ENCODE peak calls at places on chromosome 9, in four cellular contexts. J is heart left ventricle, V is pancreas, Z is MM.1S. I is an unnamed sample. For H3K9me3, the result is how much of the 10 kb centered on the place peaks cover.

GRCh38 chr9:7561527-7561926 is 238.1 kb downstream of the DMAC1 start:
- DNase-seq in J (no peak), V (peak), Z (no peak), I (no peak)

GRCh38 chr9:23375511-23375910 is 450.5 kb downstream of the ELAVL2 start:
- DNase-seq in J (no peak), V (no peak), Z (no peak), I (no peak)

GRCh38 chr9:26524225-26524624 is 368.4 kb downstream of the CAAP1 start:
- DNase-seq in J (peak), V (peak), Z (no peak), I (no peak)

GRCh38 chr9:78566948-78567675 is 270.2 kb downstream of the PSAT1 start:
- DNase-seq in J (no peak), V (no peak), Z (no peak), I (no peak)

GRCh38 chr9:128072144-128073021 is 4.4 kb downstream of the SLC25A25 start:
- DNase-seq in J (peak), V (no peak), Z (peak), I (no peak)

GRCh38 chr9:101419863-101420262 is 15.7 kb downstream of the ALDOB start:
- DNase-seq in J (no peak), V (no peak), Z (no peak), I (no peak)

GRCh38 chr9:27094640-27095039 is 14.4 kb upstream of the TEK start:
- DNase-seq in J (no peak), V (no peak), Z (no peak), I (no peak)

GRCh38 chr9:8653855-8654254 is 854.3 kb upstream of the DMAC1 start:
- DNase-seq in J (no peak), V (no peak), Z (no peak), I (no peak)

GRCh38 chr9:7129391-7129790 is 371.6 kb downstream of the KDM4C start:
- DNase-seq in J (no peak), V (no peak), Z (no peak), I (no peak)

GRCh38 chr9:137267933-137268355 is 9.6 kb upstream of the TOR4A start:
- DNase-seq in J (peak), V (no peak), Z (no peak), I (no peak)

DNA sequence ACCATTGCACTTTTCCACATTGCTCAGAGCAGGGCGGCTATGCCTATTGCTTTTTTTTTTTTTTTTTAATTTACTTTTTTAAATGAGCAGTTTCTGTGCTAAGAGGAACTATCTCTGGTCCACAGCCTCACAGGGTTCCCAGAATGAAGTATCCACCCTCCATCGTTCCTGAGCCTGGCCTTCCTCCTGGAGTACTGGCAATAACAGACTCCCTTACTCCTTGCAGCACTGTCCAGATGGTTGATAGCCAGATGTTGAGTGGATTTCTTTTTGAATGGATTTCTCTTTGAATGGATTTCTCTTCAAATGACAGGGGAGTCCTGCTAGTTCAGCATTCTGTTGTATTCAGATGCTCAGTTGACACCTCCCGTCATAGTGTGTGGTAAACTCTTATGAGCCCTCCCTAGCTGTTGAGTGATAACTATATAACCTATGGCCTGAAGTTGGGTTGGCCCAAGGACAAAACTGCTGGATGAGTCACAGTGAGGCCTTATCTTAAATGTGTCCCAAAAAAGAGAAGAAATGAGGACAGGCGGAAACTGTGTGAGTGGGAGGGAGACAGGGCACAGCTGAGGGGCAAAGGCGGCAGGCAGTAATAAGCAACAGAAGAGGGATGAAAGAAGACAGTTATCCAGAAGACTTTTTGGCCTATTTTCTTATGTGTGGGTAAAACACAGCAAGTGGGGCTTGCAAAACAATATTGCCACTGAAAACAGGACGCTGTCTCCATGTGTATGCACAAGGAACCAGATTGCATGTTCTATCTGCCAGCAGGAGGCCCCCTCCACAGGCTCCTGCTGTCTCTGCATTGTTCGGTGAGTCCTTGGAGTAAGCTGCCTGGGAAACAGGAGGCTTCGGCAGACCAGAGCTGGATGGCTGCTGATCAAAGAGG is 209.5 kb upstream of the S1PR3 start:
- DNase-seq in J (peak), V (no peak), Z (no peak), I (no peak)
- TF ChIP-seq CTCF in J (peak), V (no peak), Z (no peak), I (no peak)

GRCh38 chr9:134455951-134456739 is 129.9 kb downstream of the RXRA start:
- DNase-seq in J (peak), V (no peak), Z (no peak), I (peak)
- H3K27ac ChIP-seq in J (peak), V (peak), Z (no peak), I (peak)

GRCh38 chr9:123848447-123849085 is 81.4 kb downstream of the DENND1A start:
- DNase-seq in J (no peak), V (no peak), Z (no peak), I (no peak)

GRCh38 chr9:123843703-123844102 is 86.2 kb downstream of the DENND1A start:
- DNase-seq in J (no peak), V (no peak), Z (no peak), I (no peak)

GRCh38 chr9:123851851-123852250 is 78.1 kb downstream of the DENND1A start:
- DNase-seq in J (no peak), V (no peak), Z (no peak), I (no peak)

GRCh38 chr9:123846966-123847365 is 83.0 kb downstream of the DENND1A start:
- DNase-seq in J (no peak), V (no peak), Z (no peak), I (no peak)
- H3K9me3 ChIP-seq in J (under half), V (under half), Z (under half), I (under half)

GRCh38 chr9:97848237-97848581 is 4.8 kb upstream of the FOXE1 start:
- DNase-seq in J (no peak), V (no peak), Z (no peak), I (no peak)
- TF ChIP-seq CTCF in J (no peak), V (no peak), Z (no peak), I (no peak)